ENCODE peak calls at places on chromosomes 6 and 20, in nine cellular contexts. One of them, this sample, is unnamed.

GRCh38 chr6:149480502-149481280 is 4.1 kb downstream of the ZC3H12D start:
- DNase-seq in hepatocyte: no peak
- DNase-seq in SK-N-SH: no peak
- DNase-seq in MM.1S: no peak
- DNase-seq in PC-3: no peak
- DNase-seq in HCT116: no peak
- DNase-seq in GM23248: no peak
- DNase-seq in OCI-LY7: peak; percentile 59
- DNase-seq in neural progenitor cell: no peak
- DNase-seq in this sample: no peak

GRCh38 chr20:4056880-4057279 is 41.5 kb upstream of the RNF24 start:
- DNase-seq in hepatocyte: no peak
- DNase-seq in SK-N-SH: no peak
- DNase-seq in MM.1S: no peak
- DNase-seq in PC-3: no peak
- DNase-seq in HCT116: no peak
- DNase-seq in GM23248: no peak
- DNase-seq in OCI-LY7: no peak
- DNase-seq in neural progenitor cell: no peak
- DNase-seq in this sample: no peak

GRCh38 chr6:112833546-112834215 is 486.6 kb downstream of the RFPL4B start:
- DNase-seq in hepatocyte: no peak
- DNase-seq in SK-N-SH: no peak
- DNase-seq in MM.1S: no peak
- DNase-seq in PC-3: no peak
- DNase-seq in HCT116: no peak
- DNase-seq in GM23248: no peak
- DNase-seq in OCI-LY7: no peak
- DNase-seq in neural progenitor cell: no peak
- DNase-seq in this sample: no peak

GRCh38 chr6:151733680-151734320 is 73.7 kb upstream of the ESR1 start:
- DNase-seq in hepatocyte: no peak
- DNase-seq in SK-N-SH: no peak
- DNase-seq in MM.1S: no peak
- DNase-seq in PC-3: no peak
- DNase-seq in HCT116: no peak
- DNase-seq in GM23248: no peak
- DNase-seq in OCI-LY7: no peak
- DNase-seq in neural progenitor cell: no peak
- DNase-seq in this sample: no peak

GRCh38 chr6:73309784-73310502 is 44.1 kb downstream of the DPPA5 start:
- DNase-seq in hepatocyte: peak; percentile 77
- DNase-seq in SK-N-SH: peak; percentile 80
- DNase-seq in MM.1S: peak; percentile 69
- DNase-seq in PC-3: peak; percentile 59
- DNase-seq in HCT116: peak; percentile 54
- DNase-seq in GM23248: peak; percentile 75
- DNase-seq in OCI-LY7: peak; percentile 81
- DNase-seq in neural progenitor cell: peak; percentile 74
- DNase-seq in this sample: peak; percentile 69

GRCh38 chr20:24764027-24764797 is 184.9 kb upstream of the CST7 start:
- DNase-seq in hepatocyte: no peak
- DNase-seq in SK-N-SH: no peak
- DNase-seq in MM.1S: no peak
- DNase-seq in PC-3: no peak
- DNase-seq in HCT116: no peak
- DNase-seq in GM23248: no peak
- DNase-seq in OCI-LY7: no peak
- DNase-seq in neural progenitor cell: no peak
- DNase-seq in this sample: no peak

GRCh38 chr20:46214831-46215488 is 93.3 kb downstream of the CDH22 start:
- DNase-seq in hepatocyte: no peak
- DNase-seq in SK-N-SH: no peak
- DNase-seq in MM.1S: no peak
- DNase-seq in PC-3: peak; percentile 41
- DNase-seq in HCT116: no peak
- DNase-seq in GM23248: no peak
- DNase-seq in OCI-LY7: no peak
- DNase-seq in neural progenitor cell: no peak
- DNase-seq in this sample: no peak

GRCh38 chr6:42450314-42451145 is 1.2 kb downstream of the TRERF1 start:
- DNase-seq in hepatocyte: peak; percentile 52
- DNase-seq in SK-N-SH: no peak
- DNase-seq in MM.1S: no peak
- DNase-seq in PC-3: peak; percentile 19
- DNase-seq in HCT116: no peak
- DNase-seq in GM23248: peak; percentile 61
- DNase-seq in OCI-LY7: peak; percentile 11
- DNase-seq in neural progenitor cell: peak; percentile 58
- DNase-seq in this sample: peak; percentile 43

GRCh38 chr6:10382728-10383127 is 32.1 kb downstream of the TFAP2A start:
- DNase-seq in hepatocyte: no peak
- DNase-seq in SK-N-SH: no peak
- DNase-seq in MM.1S: no peak
- DNase-seq in PC-3: no peak
- DNase-seq in HCT116: no peak
- DNase-seq in GM23248: no peak
- DNase-seq in OCI-LY7: no peak
- DNase-seq in neural progenitor cell: no peak
- DNase-seq in this sample: no peak

GRCh38 chr6:135722182-135722581 is 129.3 kb upstream of the PDE7B start:
- DNase-seq in hepatocyte: no peak
- DNase-seq in SK-N-SH: no peak
- DNase-seq in MM.1S: no peak
- DNase-seq in PC-3: peak; percentile 79
- DNase-seq in HCT116: no peak
- DNase-seq in GM23248: peak; percentile 20
- DNase-seq in OCI-LY7: no peak
- DNase-seq in neural progenitor cell: no peak
- DNase-seq in this sample: no peak

GRCh38 chr6:12271594-12271993 is 18.6 kb upstream of the EDN1 start:
- DNase-seq in hepatocyte: no peak
- DNase-seq in SK-N-SH: no peak
- DNase-seq in MM.1S: no peak
- DNase-seq in PC-3: no peak
- DNase-seq in HCT116: no peak
- DNase-seq in GM23248: no peak
- DNase-seq in OCI-LY7: no peak
- DNase-seq in neural progenitor cell: no peak
- DNase-seq in this sample: no peak

GRCh38 chr6:12277401-12277800 is 12.8 kb upstream of the EDN1 start:
- DNase-seq in hepatocyte: no peak
- DNase-seq in SK-N-SH: no peak
- DNase-seq in MM.1S: no peak
- DNase-seq in PC-3: no peak
- DNase-seq in HCT116: no peak
- DNase-seq in GM23248: no peak
- DNase-seq in OCI-LY7: no peak
- DNase-seq in neural progenitor cell: no peak
- DNase-seq in this sample: no peak

GRCh38 chr6:12271997-12272396 is 18.2 kb upstream of the EDN1 start:
- DNase-seq in hepatocyte: no peak
- DNase-seq in SK-N-SH: no peak
- DNase-seq in MM.1S: no peak
- DNase-seq in PC-3: no peak
- DNase-seq in HCT116: no peak
- DNase-seq in GM23248: no peak
- DNase-seq in OCI-LY7: no peak
- DNase-seq in neural progenitor cell: no peak
- DNase-seq in this sample: no peak

GRCh38 chr6:12276332-12276943 is 13.7 kb upstream of the EDN1 start:
- DNase-seq in hepatocyte: no peak
- DNase-seq in SK-N-SH: no peak
- DNase-seq in MM.1S: no peak
- DNase-seq in PC-3: no peak
- DNase-seq in HCT116: no peak
- DNase-seq in GM23248: no peak
- DNase-seq in OCI-LY7: no peak
- DNase-seq in neural progenitor cell: no peak
- DNase-seq in this sample: no peak

DNA sequence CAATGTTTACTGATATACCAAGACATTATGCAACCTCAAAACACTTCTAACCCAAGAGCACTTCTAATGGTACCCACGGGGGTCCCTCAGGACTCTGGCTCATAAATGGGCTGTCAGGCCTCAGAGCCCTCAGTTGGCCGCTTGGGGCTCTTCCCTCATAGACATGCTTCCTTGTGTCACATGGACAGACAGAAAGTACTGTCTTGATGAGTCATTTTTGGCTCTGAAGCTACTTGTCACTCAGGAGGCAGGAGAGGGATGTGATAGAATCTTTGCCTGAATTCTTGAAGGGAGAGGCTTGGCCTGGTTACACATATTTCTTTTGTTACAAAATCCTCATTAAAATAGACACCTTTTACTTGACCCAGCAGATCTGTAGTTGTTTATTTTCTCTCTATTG is 15.1 kb upstream of the EDN1 start:
- DNase-seq in hepatocyte: no peak
- DNase-seq in SK-N-SH: no peak
- DNase-seq in MM.1S: no peak
- DNase-seq in PC-3: peak; percentile 76
- DNase-seq in HCT116: no peak
- DNase-seq in GM23248: peak; percentile 30
- DNase-seq in OCI-LY7: no peak
- DNase-seq in neural progenitor cell: no peak
- DNase-seq in this sample: no peak
- TF ChIP-seq EZH2phosphoT487 in hepatocyte: no peak
- TF ChIP-seq EZH2phosphoT487 in SK-N-SH: no peak
- TF ChIP-seq EZH2phosphoT487 in MM.1S: no peak
- TF ChIP-seq EZH2phosphoT487 in PC-3: no peak
- TF ChIP-seq EZH2phosphoT487 in HCT116: no peak
- TF ChIP-seq EZH2phosphoT487 in GM23248: no peak
- TF ChIP-seq EZH2phosphoT487 in OCI-LY7: no peak
- TF ChIP-seq EZH2phosphoT487 in neural progenitor cell: no peak
- TF ChIP-seq EZH2phosphoT487 in this sample: no peak

GRCh38 chr6:12957321-12958051 is 240.9 kb downstream of the PHACTR1 start:
- DNase-seq in hepatocyte: peak; percentile 69
- DNase-seq in SK-N-SH: peak; percentile 59
- DNase-seq in MM.1S: peak; percentile 25
- DNase-seq in PC-3: no peak
- DNase-seq in HCT116: no peak
- DNase-seq in GM23248: peak; percentile 76
- DNase-seq in OCI-LY7: no peak
- DNase-seq in neural progenitor cell: peak; percentile 41
- DNase-seq in this sample: peak; percentile 62

GRCh38 chr6:12955996-12956395 is 239.4 kb downstream of the PHACTR1 start:
- DNase-seq in hepatocyte: no peak
- DNase-seq in SK-N-SH: no peak
- DNase-seq in MM.1S: no peak
- DNase-seq in PC-3: no peak
- DNase-seq in HCT116: no peak
- DNase-seq in GM23248: no peak
- DNase-seq in OCI-LY7: no peak
- DNase-seq in neural progenitor cell: no peak
- DNase-seq in this sample: peak; percentile 78

GRCh38 chr6:12961761-12962160 is 245.2 kb downstream of the PHACTR1 start:
- DNase-seq in hepatocyte: no peak
- DNase-seq in SK-N-SH: no peak
- DNase-seq in MM.1S: no peak
- DNase-seq in PC-3: no peak
- DNase-seq in HCT116: no peak
- DNase-seq in GM23248: no peak
- DNase-seq in OCI-LY7: no peak
- DNase-seq in neural progenitor cell: no peak
- DNase-seq in this sample: no peak

GRCh38 chr6:12956991-12957320 is 240.4 kb downstream of the PHACTR1 start:
- DNase-seq in hepatocyte: no peak
- DNase-seq in SK-N-SH: no peak
- DNase-seq in MM.1S: no peak
- DNase-seq in PC-3: no peak
- DNase-seq in HCT116: no peak
- DNase-seq in GM23248: no peak
- DNase-seq in OCI-LY7: no peak
- DNase-seq in neural progenitor cell: peak; percentile 8
- DNase-seq in this sample: no peak

DNA sequence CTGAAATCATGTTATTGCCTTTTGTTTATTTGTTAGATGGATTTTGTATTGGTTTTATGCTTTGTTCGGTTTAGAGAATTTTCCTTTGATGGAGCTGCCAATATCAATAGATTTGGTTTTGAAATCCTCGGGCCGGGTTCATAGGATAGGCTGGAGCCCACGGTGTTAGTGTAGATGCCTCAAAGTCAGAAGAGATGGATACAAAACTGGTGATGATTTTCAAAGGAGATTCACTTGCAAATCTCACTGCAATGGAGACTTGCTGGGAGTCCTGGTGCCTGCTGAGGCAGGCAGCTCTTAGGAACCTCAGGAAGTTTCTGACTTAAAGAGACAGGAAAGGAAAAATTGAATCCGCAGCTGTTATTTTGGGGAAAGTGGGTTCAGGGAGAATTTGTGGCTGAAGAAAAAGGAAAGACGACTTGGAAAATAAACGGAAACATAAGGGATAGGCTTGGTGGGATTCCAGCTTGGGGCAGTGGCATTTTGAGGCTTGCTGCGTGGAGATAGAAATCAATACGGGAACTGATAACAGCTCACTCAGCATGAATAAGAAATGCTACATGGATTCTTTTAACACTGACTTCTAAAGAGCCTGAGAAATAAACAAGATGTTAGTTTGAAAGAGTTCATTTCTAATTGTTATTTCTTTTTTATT is 241.6 kb downstream of the PHACTR1 start:
- DNase-seq in hepatocyte: peak; percentile 6
- DNase-seq in SK-N-SH: no peak
- DNase-seq in MM.1S: no peak
- DNase-seq in PC-3: no peak
- DNase-seq in HCT116: no peak
- DNase-seq in GM23248: peak; percentile 44
- DNase-seq in OCI-LY7: no peak
- DNase-seq in neural progenitor cell: no peak
- DNase-seq in this sample: peak; percentile 33
- H3K4me3 ChIP-seq in hepatocyte: peak overlapping the region; percentile 59
- H3K4me3 ChIP-seq in SK-N-SH: peak overlapping the region; percentile 62
- H3K4me3 ChIP-seq in MM.1S: no peak overlapping the region
- H3K4me3 ChIP-seq in PC-3: no peak overlapping the region
- H3K4me3 ChIP-seq in HCT116: no peak overlapping the region
- H3K4me3 ChIP-seq in GM23248: peak overlapping the region; percentile 76
- H3K4me3 ChIP-seq in OCI-LY7: no peak overlapping the region
- H3K4me3 ChIP-seq in neural progenitor cell: peak overlapping the region; percentile 34
- H3K4me3 ChIP-seq in this sample: peak overlapping the region; percentile 57

DNA sequence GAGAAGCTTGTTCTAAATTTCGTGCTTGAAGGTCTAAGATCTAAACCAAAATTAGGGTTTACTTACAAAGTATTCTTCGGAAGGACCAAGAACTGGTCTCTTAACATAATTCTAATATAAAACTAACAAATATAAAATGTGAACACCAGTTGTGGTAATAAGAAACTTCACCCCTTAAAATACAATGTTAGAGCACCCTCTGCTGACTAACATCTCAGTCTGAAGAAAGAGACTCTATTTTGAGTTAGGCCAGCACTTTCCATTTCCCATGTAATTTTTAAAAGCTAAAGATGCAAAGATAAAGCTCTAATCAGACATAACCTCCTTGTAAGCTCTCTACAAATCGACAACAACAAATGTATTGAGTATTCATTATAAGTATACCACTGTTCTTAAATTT is 24.6 kb downstream of the ATG5 start:
- DNase-seq in hepatocyte: peak; percentile 43
- DNase-seq in SK-N-SH: peak; percentile 29
- DNase-seq in MM.1S: peak; percentile 39
- DNase-seq in PC-3: peak; percentile 59
- DNase-seq in HCT116: no peak
- DNase-seq in GM23248: peak; percentile 75
- DNase-seq in OCI-LY7: peak; percentile 41
- DNase-seq in neural progenitor cell: peak; percentile 11
- DNase-seq in this sample: peak; percentile 53
- TF ChIP-seq EZH2phosphoT487 in hepatocyte: no peak
- TF ChIP-seq EZH2phosphoT487 in SK-N-SH: no peak
- TF ChIP-seq EZH2phosphoT487 in MM.1S: no peak
- TF ChIP-seq EZH2phosphoT487 in PC-3: no peak
- TF ChIP-seq EZH2phosphoT487 in HCT116: no peak
- TF ChIP-seq EZH2phosphoT487 in GM23248: no peak
- TF ChIP-seq EZH2phosphoT487 in OCI-LY7: no peak
- TF ChIP-seq EZH2phosphoT487 in neural progenitor cell: no peak
- TF ChIP-seq EZH2phosphoT487 in this sample: no peak

GRCh38 chr20:1489328-1489727 is 1.9 kb downstream of the SIRPB2 start:
- DNase-seq in hepatocyte: no peak
- DNase-seq in SK-N-SH: no peak
- DNase-seq in MM.1S: no peak
- DNase-seq in PC-3: no peak
- DNase-seq in HCT116: no peak
- DNase-seq in GM23248: no peak
- DNase-seq in OCI-LY7: no peak
- DNase-seq in neural progenitor cell: no peak
- DNase-seq in this sample: no peak
- H3K4me3 ChIP-seq in hepatocyte: no peak overlapping the region
- H3K4me3 ChIP-seq in SK-N-SH: no peak overlapping the region
- H3K4me3 ChIP-seq in MM.1S: no peak overlapping the region
- H3K4me3 ChIP-seq in PC-3: peak overlapping the region; percentile 2
- H3K4me3 ChIP-seq in HCT116: no peak overlapping the region
- H3K4me3 ChIP-seq in GM23248: no peak overlapping the region
- H3K4me3 ChIP-seq in OCI-LY7: no peak overlapping the region
- H3K4me3 ChIP-seq in neural progenitor cell: no peak overlapping the region
- H3K4me3 ChIP-seq in this sample: no peak overlapping the region

This sample was measured in GM23338.